ENCODE peak calls at places on chromosomes 12 and 14, in four cellular contexts. L is HepG2, G is GM12878, T is H1. X is an unnamed sample.

GRCh38 chr12:79371226-79371625 is 319.5 kb downstream of the PAWR start:
- DNase-seq in G (no peak), L (no peak), T (no peak), X (no peak)

GRCh38 chr12:78331764-78332163 is 501.1 kb downstream of the NAV3 start:
- DNase-seq in T (no peak), L (peak), G (no peak), X (no peak)

GRCh38 chr12:128690641-128691040 is 133.1 kb downstream of the SLC15A4 start:
- DNase-seq in T (no peak), G (no peak), L (no peak), X (no peak)

GRCh38 chr12:68934392-68934791 is 1.4 kb upstream of the CPM start:
- DNase-seq in T (no peak), G (no peak), L (no peak), X (no peak)

GRCh38 chr14:71551291-71551955 is 380.8 kb upstream of the RGS6 start:
- DNase-seq in G (no peak), T (no peak), L (no peak), X (no peak)

GRCh38 chr12:52436000-52436827 is 2.0 kb upstream of the KRT75 start:
- DNase-seq in L (no peak), G (no peak), T (no peak), X (no peak)

GRCh38 chr14:54568821-54569591 is 2.1 kb downstream of the SAMD4A start:
- DNase-seq in T (no peak), G (no peak), L (peak), X (no peak)

GRCh38 chr12:69254046-69254445 is 14.7 kb downstream of the CPSF6 start:
- DNase-seq in G (peak), T (no peak), L (peak), X (peak)

GRCh38 chr12:97984456-97984855 is 521.9 kb downstream of the RMST start:
- DNase-seq in G (no peak), T (no peak), L (no peak), X (no peak)

GRCh38 chr12:6662906-6663742 is at the start of gene ING4:
- DNase-seq in L (peak), T (peak), G (peak), X (peak)

GRCh38 chr12:70648831-70649230 is 11.6 kb upstream of the PTPRB start:
- DNase-seq in L (no peak), T (no peak), G (no peak), X (no peak)

GRCh38 chr14:74048291-74048690 is 29.1 kb downstream of the BBOF1 start:
- DNase-seq in G (no peak), L (no peak), T (peak), X (peak)

GRCh38 chr14:104551851-104552737 is 27.5 kb upstream of the C14orf180 start:
- DNase-seq in G (no peak), T (no peak), L (no peak), X (no peak)

GRCh38 chr14:32933623-32933942 is 5.1 kb upstream of the NPAS3 start:
- DNase-seq in G (no peak), L (no peak), T (no peak), X (no peak)

GRCh38 chr14:23120405-23121251 is 1.6 kb upstream of the CEBPE start:
- DNase-seq in L (peak), G (peak), T (peak), X (peak)

GRCh38 chr14:95255487-95255886 is 64.2 kb downstream of the CLMN start:
- DNase-seq in L (no peak), G (no peak), T (peak), X (peak)

GRCh38 chr12:6817056-6817455 is 4.6 kb upstream of the GPR162 start:
- DNase-seq in T (no peak), L (no peak), G (no peak), X (no peak)

GRCh38 chr12:45379261-45379660 is 163.4 kb downstream of the ANO6 start:
- DNase-seq in G (no peak), T (no peak), L (no peak), X (no peak)

GRCh38 chr14:72611956-72612500 is 281.9 kb downstream of the DPF3 start:
- DNase-seq in G (no peak), L (no peak), T (peak), X (no peak)

GRCh38 chr14:35174342-35174741 is 52.0 kb downstream of the PRORP start:
- DNase-seq in L (no peak), T (no peak), G (no peak), X (no peak)
- TF ChIP-seq HDAC6 in L (no peak), T (no peak), G (no peak), X (no peak)

GRCh38 chr14:24674204-24674970 is 40.4 kb upstream of the GZMB start:
- DNase-seq in L (no peak), G (no peak), T (no peak), X (no peak)
- TF ChIP-seq HDAC6 in L (no peak), G (no peak), T (no peak), X (no peak)

GRCh38 chr12:50057896-50058670 is 687 bp downstream of the ASIC1 start:
- DNase-seq in L (no peak), T (peak), G (no peak), X (no peak)
- TF ChIP-seq HDAC6 in L (no peak), T (no peak), G (no peak), X (no peak)

GRCh38 chr12:112107728-112108447 is 695 bp downstream of the NAA25 start:
- DNase-seq in G (no peak), L (no peak), T (no peak), X (peak)

GRCh38 chr12:112116232-112117060 is 7.9 kb upstream of the NAA25 start:
- DNase-seq in T (peak), G (no peak), L (peak), X (peak)

GRCh38 chr12:112111931-112112330 is 3.3 kb upstream of the NAA25 start:
- DNase-seq in L (no peak), T (no peak), G (no peak), X (no peak)

GRCh38 chr12:112115259-112116045 is 6.9 kb upstream of the NAA25 start:
- DNase-seq in L (no peak), G (no peak), T (no peak), X (peak)

GRCh38 chr12:112112423-112113132 is 4.0 kb upstream of the NAA25 start:
- DNase-seq in T (no peak), G (no peak), L (no peak), X (no peak)
- TF ChIP-seq HDAC6 in T (no peak), G (no peak), L (no peak), X (no peak)

X was measured in K562.